ENCODE peak calls at places on chromosomes 1 and 21, in four cellular contexts. E, X, U and L are unnamed samples. For H3K27me3, the result is how much of the 10 kb centered on the place peaks cover.

GRCh38 chr1:167077128-167077867 is 12.9 kb downstream of the GPA33 start:
- DNase-seq in E (no peak), U (no peak), X (no peak), L (peak)

GRCh38 chr21:42747267-42747701 is 93.9 kb downstream of the PDE9A start:
- DNase-seq in E (no peak), U (no peak), X (no peak), L (no peak)

GRCh38 chr1:228018961-228019721 is 12.3 kb downstream of the WNT3A start:
- DNase-seq in U (no peak), E (no peak), X (no peak), L (no peak)

GRCh38 chr1:221841291-221841982 is 99.5 kb upstream of the DUSP10 start:
- DNase-seq in U (no peak), E (no peak), X (no peak), L (no peak)

GRCh38 chr1:228377664-228378452 is 28.8 kb downstream of the TRIM11 start:
- DNase-seq in U (no peak), E (no peak), X (no peak), L (no peak)

GRCh38 chr21:34531399-34531798 is 19.4 kb upstream of the KCNE1 start:
- DNase-seq in E (no peak), U (no peak), X (no peak), L (no peak)

GRCh38 chr1:214604543-214604942 is 1.5 kb downstream of the CENPF start:
- DNase-seq in U (no peak), E (peak), X (peak), L (no peak)

GRCh38 chr1:111202707-111203623 is 2.5 kb upstream of the DENND2D start:
- DNase-seq in E (no peak), U (no peak), X (no peak), L (no peak)

GRCh38 chr21:41952568-41953248 is 1.1 kb downstream of the C2CD2 start:
- DNase-seq in X (no peak), U (no peak), E (no peak), L (no peak)

GRCh38 chr1:206010101-206010500 is 6.9 kb upstream of the RAB7B start:
- DNase-seq in U (no peak), E (no peak), X (no peak), L (no peak)

GRCh38 chr1:73839922-73840321 is 358.1 kb downstream of the LRRIQ3 start:
- DNase-seq in U (no peak), X (no peak), E (peak), L (no peak)

GRCh38 chr1:5648410-5649165 is 343.6 kb downstream of the NPHP4 start:
- DNase-seq in U (no peak), E (no peak), X (no peak), L (no peak)

GRCh38 chr1:201491896-201492511 is 14.9 kb downstream of the CSRP1 start:
- DNase-seq in X (no peak), U (no peak), E (no peak), L (no peak)

GRCh38 chr1:114353233-114353632 is 157.8 kb downstream of the TRIM33 start:
- DNase-seq in U (no peak), X (peak), E (peak), L (peak)

GRCh38 chr1:6785721-6786505 is 659 bp downstream of the CAMTA1 start:
- DNase-seq in U (peak), X (no peak), E (no peak), L (no peak)
- TF ChIP-seq CTCF in U (no peak), X (no peak), E (no peak), L (no peak)

GRCh38 chr1:81799939-81800740 is 594 bp upstream of the ADGRL2 start:
- DNase-seq in X (peak), U (no peak), E (peak), L (no peak)
- H3K4me3 ChIP-seq in X (peak), U (peak), E (peak), L (peak)

GRCh38 chr1:38292969-38293368 is 246.4 kb upstream of the POU3F1 start:
- DNase-seq in E (no peak), U (no peak), X (no peak), L (no peak)
- H3K27me3 ChIP-seq in E (under half), U (under half), X (under half), L (under half)

GRCh38 chr1:41461790-41462679 is 22.4 kb downstream of the EDN2 start:
- DNase-seq in U (no peak), X (peak), E (peak), L (no peak)

GRCh38 chr1:41462680-41463004 is 21.8 kb downstream of the EDN2 start:
- DNase-seq in E (no peak), U (no peak), X (no peak), L (no peak)

GRCh38 chr1:41465741-41466140 is 18.7 kb downstream of the EDN2 start:
- DNase-seq in U (no peak), E (no peak), X (no peak), L (no peak)

GRCh38 chr1:41464886-41465285 is 19.6 kb downstream of the EDN2 start:
- DNase-seq in E (peak), U (no peak), X (no peak), L (no peak)

GRCh38 chr1:41463516-41463915 is 21.0 kb downstream of the EDN2 start:
- DNase-seq in E (no peak), X (no peak), U (no peak), L (no peak)
- TF ChIP-seq CTCF in E (no peak), X (no peak), U (no peak), L (no peak)

GRCh38 chr1:19563336-19564097 is 78.2 kb upstream of the CAPZB start:
- DNase-seq in X (peak), U (no peak), E (peak), L (no peak)
- H3K4me3 ChIP-seq in X (peak), U (no peak), E (peak), L (no peak)